ENCODE peak calls at places on chromosomes 3 and 15, in six cellular contexts. T, X, I, K, G and Y are unnamed samples.
A peak's percentile ranks its signal among the peaks of the same experiment; 100 is the strongest.

GRCh38 chr15:41323611-41324010 is 8.8 kb downstream of the OIP5 start:
- DNase-seq in T (no peak), X (no peak), I (no peak), K (no peak), G (no peak), Y (no peak)

GRCh38 chr3:123361019-123361418 is 87.9 kb downstream of the ADCY5 start:
- DNase-seq in T (no peak), X (no peak), I (no peak), K (no peak), G (no peak), Y (no peak)

GRCh38 chr3:178060406-178060805 is 475.8 kb upstream of the KCNMB2 start:
- DNase-seq in T (peak; percentile 52), X (no peak), I (no peak), K (peak; percentile 71), G (no peak), Y (peak; percentile 89)

GRCh38 chr3:186180891-186181471 is 72.1 kb upstream of the ETV5 start:
- DNase-seq in T (no peak), X (no peak), I (no peak), K (no peak), G (no peak), Y (no peak)

GRCh38 chr15:80744826-80745225 is 34.3 kb upstream of the CEMIP start:
- DNase-seq in T (peak; percentile 27), X (no peak), I (no peak), K (peak; percentile 60), G (no peak), Y (peak; percentile 59)

GRCh38 chr15:30889231-30889630 is 14.5 kb upstream of the FAN1 start:
- DNase-seq in T (no peak), X (no peak), I (no peak), K (no peak), G (peak; percentile 39), Y (no peak)

GRCh38 chr3:194938845-194939531 is 253.3 kb downstream of the FAM43A start:
- DNase-seq in T (peak; percentile 50), X (no peak), I (no peak), K (peak; percentile 41), G (no peak), Y (peak; percentile 74)

GRCh38 chr3:42638339-42638842 is 15.1 kb upstream of the ZBTB47 start:
- DNase-seq in T (no peak), X (no peak), I (no peak), K (no peak), G (no peak), Y (no peak)

GRCh38 chr3:100027321-100027720 is 87.0 kb downstream of the FILIP1L start:
- DNase-seq in T (peak; percentile 48), X (no peak), I (no peak), K (peak; percentile 23), G (no peak), Y (no peak)

GRCh38 chr3:71152892-71153265 is 430.6 kb downstream of the FOXP1 start:
- DNase-seq in T (no peak), X (no peak), I (no peak), K (no peak), G (no peak), Y (no peak)

GRCh38 chr3:63945558-63946096 is 33.4 kb upstream of the SCAANT1 start:
- DNase-seq in T (peak; percentile 57), X (no peak), I (no peak), K (peak; percentile 48), G (no peak), Y (no peak)

GRCh38 chr15:64476550-64476949 is 16.2 kb downstream of the ZNF609 start:
- DNase-seq in T (no peak), X (no peak), I (no peak), K (no peak), G (no peak), Y (no peak)

GRCh38 chr3:112605285-112605684 is 35.7 kb downstream of the CCDC80 start:
- DNase-seq in T (peak; percentile 95), X (peak; percentile 16), I (peak; percentile 4), K (peak; percentile 99), G (peak; percentile 61), Y (peak; percentile 99)

GRCh38 chr3:95705786-95706418 is 1108.5 kb upstream of the EPHA6 start:
- DNase-seq in T (no peak), X (no peak), I (peak; percentile 84), K (no peak), G (no peak), Y (peak; percentile 2)

GRCh38 chr3:41180396-41180795 is 18.9 kb upstream of the CTNNB1 start:
- DNase-seq in T (no peak), X (no peak), I (no peak), K (no peak), G (no peak), Y (no peak)

GRCh38 chr3:49255112-49255511 is 21.9 kb downstream of the C3orf62 start:
- DNase-seq in T (no peak), X (peak; percentile 83), I (peak; percentile 83), K (no peak), G (no peak), Y (no peak)

GRCh38 chr15:70487380-70487725 is 276.0 kb downstream of the UACA start:
- DNase-seq in T (no peak), X (peak; percentile 82), I (no peak), K (no peak), G (no peak), Y (no peak)

GRCh38 chr3:156181509-156181908 is 61.1 kb downstream of the KCNAB1 start:
- DNase-seq in T (peak; percentile 53), X (no peak), I (no peak), K (peak; percentile 72), G (no peak), Y (peak; percentile 88)

GRCh38 chr3:192607798-192608197 is 119.5 kb downstream of the FGF12 start:
- DNase-seq in T (no peak), X (no peak), I (no peak), K (no peak), G (no peak), Y (no peak)

GRCh38 chr3:11539677-11540076 is 104.0 kb downstream of the VGLL4 start:
- DNase-seq in T (no peak), X (no peak), I (no peak), K (no peak), G (no peak), Y (no peak)

GRCh38 chr3:129045675-129046036 is 14.9 kb upstream of the GP9 start:
- DNase-seq in T (no peak), X (no peak), I (no peak), K (no peak), G (no peak), Y (no peak)

GRCh38 chr3:53842436-53843194 is 3.6 kb downstream of the CHDH start:
- DNase-seq in T (peak; percentile 23), X (no peak), I (no peak), K (peak; percentile 23), G (peak; percentile 85), Y (peak; percentile 32)

GRCh38 chr3:119643528-119643927 is 16.9 kb downstream of the POPDC2 start:
- DNase-seq in T (peak; percentile 61), X (no peak), I (no peak), K (peak; percentile 87), G (no peak), Y (peak; percentile 83)

GRCh38 chr3:71521940-71522876 is 61.3 kb downstream of the FOXP1 start:
- DNase-seq in T (no peak), X (no peak), I (no peak), K (no peak), G (no peak), Y (no peak)

GRCh38 chr3:149658444-149659172 is 783 bp upstream of the WWTR1 start:
- DNase-seq in T (peak; percentile 90), X (no peak), I (peak; percentile 66), K (peak; percentile 86), G (peak; percentile 75), Y (peak; percentile 87)

GRCh38 chr3:2485027-2485375 is 386.3 kb downstream of the CNTN4 start:
- DNase-seq in T (no peak), X (no peak), I (no peak), K (no peak), G (no peak), Y (no peak)

GRCh38 chr15:92306662-92307061 is 87.0 kb upstream of the ST8SIA2 start:
- DNase-seq in T (no peak), X (peak; percentile 22), I (peak; percentile 3), K (no peak), G (peak; percentile 19), Y (no peak)

GRCh38 chr3:139292933-139293664 is 50.7 kb upstream of the MRPS22 start:
- DNase-seq in T (no peak), X (no peak), I (no peak), K (peak; percentile 69), G (no peak), Y (peak; percentile 14)

GRCh38 chr3:112738366-112738765 is 97.4 kb upstream of the CCDC80 start:
- DNase-seq in T (peak; percentile 38), X (no peak), I (no peak), K (peak; percentile 35), G (no peak), Y (peak; percentile 55)

GRCh38 chr3:123780656-123781055 is 103.5 kb downstream of the MYLK start:
- DNase-seq in T (no peak), X (no peak), I (no peak), K (peak; percentile 72), G (no peak), Y (peak; percentile 38)

GRCh38 chr15:60255390-60255789 is 142.4 kb downstream of the ANXA2 start:
- DNase-seq in T (no peak), X (peak; percentile 56), I (no peak), K (no peak), G (no peak), Y (peak; percentile 28)

GRCh38 chr3:127580327-127581060 is 10.0 kb downstream of the TPRA1 start:
- DNase-seq in T (no peak), X (no peak), I (no peak), K (no peak), G (no peak), Y (no peak)

GRCh38 chr15:28098766-28099554 is at the start of gene OCA2:
- DNase-seq in T (peak; percentile 25), X (peak; percentile 32), I (peak; percentile 86), K (peak; percentile 30), G (peak; percentile 5), Y (no peak)

GRCh38 chr3:354433-354832 is 157.9 kb downstream of the CHL1 start:
- DNase-seq in T (peak; percentile 55), X (peak; percentile 36), I (peak; percentile 74), K (peak; percentile 64), G (peak; percentile 54), Y (peak; percentile 65)

GRCh38 chr15:24899367-24899766 is 55.4 kb upstream of the SNRPN start:
- DNase-seq in T (no peak), X (no peak), I (no peak), K (peak; percentile 31), G (no peak), Y (no peak)

GRCh38 chr3:116446037-116446436 is 750 bp upstream of the LSAMP start:
- DNase-seq in T (no peak), X (no peak), I (no peak), K (no peak), G (peak; percentile 20), Y (no peak)